ENCODE peak calls at places on chromosome 18, in six cellular contexts. M, T, W, I, D and S are unnamed samples.

GRCh38 chr18:42925036-42925435 is 190.4 kb downstream of the RIT2 start:
- DNase-seq in M (no peak), T (no peak), W (no peak), I (no peak), D (no peak), S (no peak)

GRCh38 chr18:79234438-79234837 is 161.3 kb upstream of the NFATC1 start:
- DNase-seq in M (no peak), T (no peak), W (no peak), I (no peak), D (no peak), S (no peak)

GRCh38 chr18:32048507-32049091 is 30.0 kb downstream of the RNF125 start:
- DNase-seq in M (no peak), T (no peak), W (no peak), I (peak; percentile 13), D (no peak), S (no peak)

GRCh38 chr18:45275367-45276113 is 339.7 kb upstream of the SLC14A2 start:
- DNase-seq in M (no peak), T (no peak), W (peak; percentile 6), I (no peak), D (no peak), S (no peak)

GRCh38 chr18:31741096-31741735 is 19.5 kb downstream of the SLC25A52 start:
- DNase-seq in M (peak; percentile 33), T (peak; percentile 57), W (peak; percentile 9), I (peak; percentile 27), D (peak; percentile 15), S (peak; percentile 52)

GRCh38 chr18:79771446-79772107 is 26.2 kb upstream of the KCNG2 start:
- DNase-seq in M (no peak), T (no peak), W (no peak), I (no peak), D (no peak), S (no peak)

GRCh38 chr18:58446661-58447060 is 182.2 kb downstream of the ALPK2 start:
- DNase-seq in M (no peak), T (no peak), W (no peak), I (no peak), D (no peak), S (no peak)

GRCh38 chr18:4060427-4061281 is 394.5 kb downstream of the DLGAP1 start:
- DNase-seq in M (no peak), T (no peak), W (no peak), I (no peak), D (no peak), S (no peak)